ENCODE peak calls at places on chromosomes 1 and 21, in eight cellular contexts. J, Q, E, O, G, A, F and T are unnamed samples.

GRCh38 chr21:35593000-35593502 is 467.3 kb downstream of the SETD4 start:
- DNase-seq in E (no peak), Q (no peak), F (no peak), J (peak), O (no peak), G (no peak), A (no peak), T (no peak)

GRCh38 chr1:27521336-27522147 is 31.6 kb upstream of the WASF2 start:
- DNase-seq in E (no peak), O (peak), J (no peak), F (peak), A (peak), G (no peak), Q (no peak), T (no peak)

GRCh38 chr1:201525196-201525778 is 13.6 kb upstream of the NAV1 start:
- DNase-seq in G (no peak), Q (no peak), J (no peak), O (no peak), E (no peak), A (no peak), F (no peak), T (no peak)

GRCh38 chr21:33124879-33125278 is 54.9 kb downstream of the OLIG1 start:
- DNase-seq in Q (no peak), E (no peak), J (no peak), F (no peak), A (no peak), G (no peak), O (no peak), T (no peak)

GRCh38 chr1:248810727-248811513 is 14.8 kb downstream of the SH3BP5L start:
- DNase-seq in F (no peak), Q (no peak), O (no peak), J (peak), E (no peak), A (peak), G (no peak), T (no peak)

GRCh38 chr1:217525773-217526490 is 105.0 kb downstream of the GPATCH2 start:
- DNase-seq in Q (no peak), F (no peak), E (no peak), G (no peak), O (no peak), A (no peak), J (peak), T (no peak)

GRCh38 chr1:189804352-189804751 is 673.3 kb downstream of the BRINP3 start:
- DNase-seq in F (no peak), E (no peak), A (no peak), O (no peak), J (no peak), G (no peak), Q (no peak), T (no peak)

GRCh38 chr21:31161157-31161556 is 122.9 kb upstream of the KRTAP19-8 start:
- DNase-seq in F (peak), A (no peak), E (no peak), O (no peak), J (peak), G (no peak), Q (no peak), T (no peak)

GRCh38 chr1:16158025-16158424 is 2.2 kb upstream of the EPHA2 start:
- DNase-seq in G (no peak), Q (peak), E (no peak), O (no peak), A (no peak), J (no peak), F (peak), T (no peak)

GRCh38 chr21:33058468-33059318 is 11.2 kb upstream of the OLIG1 start:
- DNase-seq in Q (no peak), O (no peak), F (no peak), E (no peak), G (no peak), A (peak), J (no peak), T (no peak)

GRCh38 chr1:51316764-51317120 is 13.6 kb downstream of the TTC39A start:
- DNase-seq in Q (no peak), O (no peak), E (no peak), F (no peak), A (no peak), J (no peak), G (no peak), T (no peak)